ENCODE peak calls at places on chromosomes 2 and 18, in seven cellular contexts. R is spleen, H is mammary epithelial cell, V is thoracic aorta, Z is tibial artery, O is tibial nerve, E is GM23338. D is an unnamed sample. For H3K36me3, the result is how much of the 10 kb centered on the place peaks cover.

GRCh38 chr18:1488957-1489356 is 584.3 kb downstream of the ADCYAP1 start:
- DNase-seq in R (no peak), H (no peak), V (no peak), Z (no peak), O (no peak), E (no peak), D (no peak)

GRCh38 chr2:71299507-71299906 is 32.1 kb upstream of the ZNF638 start:
- DNase-seq in R (no peak), H (peak), V (no peak), Z (no peak), O (peak), E (peak), D (peak)

GRCh38 chr2:206435738-206436137 is 7.6 kb upstream of the ADAM23 start:
- DNase-seq in R (no peak), H (no peak), V (no peak), Z (no peak), O (no peak), E (no peak), D (no peak)

GRCh38 chr2:12400543-12400942 is 316.2 kb upstream of the TRIB2 start:
- DNase-seq in R (no peak), H (no peak), V (no peak), Z (no peak), O (no peak), E (no peak), D (no peak)

GRCh38 chr18:35163736-35164532 is 76.9 kb upstream of the ZNF397 start:
- DNase-seq in R (no peak), H (no peak), V (no peak), Z (no peak), O (no peak), E (no peak), D (no peak)

GRCh38 chr2:73870084-73870483 is 22.7 kb upstream of the ACTG2 start:
- DNase-seq in R (no peak), H (peak), V (peak), Z (peak), O (peak), E (no peak), D (no peak)

GRCh38 chr2:134727385-134727784 is 8.6 kb upstream of the TMEM163 start:
- DNase-seq in R (no peak), H (peak), V (no peak), Z (no peak), O (no peak), E (no peak), D (no peak)

GRCh38 chr2:42064417-42064942 is 16.7 kb downstream of the PKDCC start:
- DNase-seq in R (no peak), H (no peak), V (no peak), Z (no peak), O (no peak), E (no peak), D (no peak)

GRCh38 chr2:170966648-170967396 is 37.8 kb downstream of the GORASP2 start:
- DNase-seq in R (no peak), H (no peak), V (no peak), Z (no peak), O (no peak), E (peak), D (peak)

GRCh38 chr2:1022178-1022577 is 71.5 kb downstream of the SNTG2 start:
- DNase-seq in R (no peak), H (no peak), V (no peak), Z (no peak), O (no peak), E (peak), D (no peak)

GRCh38 chr2:200159366-200159720 is 147.2 kb upstream of the SPATS2L start:
- DNase-seq in R (no peak), H (peak), V (no peak), Z (no peak), O (no peak), E (no peak), D (no peak)

GRCh38 chr2:146949400-146949799 is 895.4 kb upstream of the ACVR2A start:
- DNase-seq in R (no peak), H (no peak), V (no peak), Z (no peak), O (no peak), E (no peak), D (no peak)

GRCh38 chr2:112749755-112750559 is 14.5 kb downstream of the CKAP2L start:
- DNase-seq in R (peak), H (peak), V (no peak), Z (no peak), O (peak), E (peak), D (peak)

GRCh38 chr2:85905187-85905666 is 16.4 kb upstream of the ST3GAL5 start:
- DNase-seq in R (no peak), H (no peak), V (no peak), Z (no peak), O (no peak), E (no peak), D (no peak)

GRCh38 chr2:70956141-70956540 is 20.4 kb downstream of the ATP6V1B1 start:
- DNase-seq in R (no peak), H (no peak), V (no peak), Z (no peak), O (no peak), E (no peak), D (no peak)

GRCh38 chr18:48799724-48800315 is 150.9 kb downstream of the SMAD7 start:
- DNase-seq in R (peak), H (no peak), V (no peak), Z (peak), O (no peak), E (no peak), D (no peak)

GRCh38 chr2:100861340-100861739 is 41.4 kb downstream of the NPAS2 start:
- DNase-seq in R (no peak), H (no peak), V (no peak), Z (no peak), O (no peak), E (no peak), D (no peak)

GRCh38 chr18:70446063-70446462 is 157.2 kb downstream of the SOCS6 start:
- DNase-seq in R (no peak), H (no peak), V (no peak), Z (no peak), O (no peak), E (no peak), D (no peak)

GRCh38 chr2:69715964-69716363 is 26.0 kb upstream of the ANXA4 start:
- DNase-seq in R (no peak), H (no peak), V (no peak), Z (no peak), O (no peak), E (no peak), D (no peak)

GRCh38 chr2:101679801-101680487 is 17.6 kb upstream of the MAP4K4 start:
- DNase-seq in R (no peak), H (no peak), V (no peak), Z (no peak), O (no peak), E (no peak), D (no peak)

GRCh38 chr2:226862623-226863022 is 26.8 kb downstream of the RHBDD1 start:
- DNase-seq in R (no peak), H (no peak), V (no peak), Z (no peak), O (no peak), E (no peak), D (no peak)

GRCh38 chr2:224378087-224379085 is 23.5 kb downstream of the FAM124B start:
- DNase-seq in R (no peak), H (no peak), V (no peak), Z (no peak), O (no peak), E (no peak), D (no peak)

GRCh38 chr2:119772128-119772527 is 12.4 kb downstream of the PTPN4 start:
- DNase-seq in R (no peak), H (peak), V (no peak), Z (no peak), O (no peak), E (no peak), D (no peak)

GRCh38 chr2:179543361-179543901 is 278.8 kb upstream of the SESTD1 start:
- DNase-seq in R (no peak), H (peak), V (no peak), Z (no peak), O (no peak), E (peak), D (no peak)

GRCh38 chr18:54717673-54718435 is 110.4 kb upstream of the RAB27B start:
- DNase-seq in R (peak), H (no peak), V (no peak), Z (no peak), O (no peak), E (peak), D (peak)

GRCh38 chr2:134988994-134989605 is 58.1 kb downstream of the MAP3K19 start:
- DNase-seq in R (no peak), H (peak), V (no peak), Z (no peak), O (no peak), E (peak), D (peak)

GRCh38 chr2:173680574-173680973 is 284.6 kb downstream of the SP3 start:
- DNase-seq in R (no peak), H (no peak), V (no peak), Z (no peak), O (no peak), E (no peak), D (no peak)

GRCh38 chr2:88136817-88137216 is 9.0 kb upstream of the FABP1 start:
- DNase-seq in R (no peak), H (no peak), V (no peak), Z (no peak), O (no peak), E (no peak), D (no peak)

GRCh38 chr2:56017784-56018183 is 94.2 kb upstream of the EFEMP1 start:
- DNase-seq in R (no peak), H (no peak), V (no peak), Z (no peak), O (no peak), E (no peak), D (no peak)

GRCh38 chr2:46118656-46119338 is 178.4 kb upstream of the EPAS1 start:
- DNase-seq in R (no peak), H (no peak), V (no peak), Z (no peak), O (no peak), E (no peak), D (no peak)

GRCh38 chr2:172864182-172864581 is 128.5 kb downstream of the RAPGEF4 start:
- DNase-seq in R (no peak), H (no peak), V (no peak), Z (peak), O (peak), E (peak), D (peak)

GRCh38 chr2:203470371-203470770 is 64.7 kb downstream of the RAPH1 start:
- DNase-seq in R (no peak), H (no peak), V (no peak), Z (no peak), O (no peak), E (peak), D (peak)

GRCh38 chr18:36620801-36621200 is 208.0 kb downstream of the TPGS2 start:
- DNase-seq in R (no peak), H (no peak), V (no peak), Z (no peak), O (no peak), E (no peak), D (no peak)

GRCh38 chr2:170771049-170771937 is 1.1 kb downstream of the ERICH2 start:
- DNase-seq in R (peak), H (peak), V (no peak), Z (peak), O (peak), E (peak), D (no peak)

GRCh38 chr2:233265899-233266431 is 14.5 kb downstream of the ATG16L1 start:
- DNase-seq in R (no peak), H (no peak), V (no peak), Z (no peak), O (no peak), E (no peak), D (no peak)

GRCh38 chr2:173307287-173307686 is 47.4 kb upstream of the CDCA7 start:
- DNase-seq in R (no peak), H (peak), V (no peak), Z (no peak), O (no peak), E (peak), D (peak)

DNA sequence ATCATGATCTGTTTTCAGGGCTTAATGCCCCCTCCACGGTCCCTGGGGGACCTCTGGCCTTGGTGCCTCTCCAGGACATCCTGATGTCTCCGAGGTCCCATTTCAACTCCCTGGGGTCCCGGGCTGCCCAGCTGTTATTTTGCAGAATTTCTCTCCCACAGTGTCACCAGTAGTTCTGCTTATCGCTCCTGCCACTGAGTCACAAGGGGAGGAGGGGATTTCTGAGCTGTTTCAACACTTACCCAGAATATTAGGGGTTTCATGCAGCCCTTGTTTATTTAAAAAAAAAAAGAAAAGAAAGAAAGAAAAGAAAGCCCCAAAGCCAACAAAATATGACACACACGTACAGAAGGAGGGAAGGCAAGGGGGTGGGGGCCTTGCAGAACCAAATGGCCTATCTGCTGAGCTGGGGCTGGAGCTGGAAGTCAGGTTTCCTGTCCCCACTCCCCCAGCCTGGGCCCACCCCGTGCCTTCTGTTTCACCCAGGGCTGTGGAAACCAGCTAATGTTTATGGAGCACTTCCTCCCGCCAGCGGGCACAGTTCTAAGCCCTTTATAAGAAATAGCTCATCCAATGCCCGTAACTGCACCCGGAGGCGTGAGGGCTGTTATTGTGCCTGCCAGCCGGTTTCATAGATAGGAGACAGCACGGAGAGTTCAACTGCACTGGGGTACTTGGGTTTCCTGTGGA is 8.4 kb upstream of the ARID5A start:
- DNase-seq in R (peak), H (no peak), V (peak), Z (peak), O (no peak), E (no peak), D (peak)
- H3K4me3 ChIP-seq in R (peak), H (no peak), V (peak), Z (peak), O (peak), E (peak), D (peak)

GRCh38 chr2:216503697-216504375 is 5.2 kb downstream of the RPL37A start:
- DNase-seq in R (no peak), H (no peak), V (no peak), Z (no peak), O (no peak), E (no peak), D (no peak)
- H3K36me3 ChIP-seq in R (half or more), H (half or more), V (under half), Z (half or more), O (half or more), E (half or more), D (under half)

DNA sequence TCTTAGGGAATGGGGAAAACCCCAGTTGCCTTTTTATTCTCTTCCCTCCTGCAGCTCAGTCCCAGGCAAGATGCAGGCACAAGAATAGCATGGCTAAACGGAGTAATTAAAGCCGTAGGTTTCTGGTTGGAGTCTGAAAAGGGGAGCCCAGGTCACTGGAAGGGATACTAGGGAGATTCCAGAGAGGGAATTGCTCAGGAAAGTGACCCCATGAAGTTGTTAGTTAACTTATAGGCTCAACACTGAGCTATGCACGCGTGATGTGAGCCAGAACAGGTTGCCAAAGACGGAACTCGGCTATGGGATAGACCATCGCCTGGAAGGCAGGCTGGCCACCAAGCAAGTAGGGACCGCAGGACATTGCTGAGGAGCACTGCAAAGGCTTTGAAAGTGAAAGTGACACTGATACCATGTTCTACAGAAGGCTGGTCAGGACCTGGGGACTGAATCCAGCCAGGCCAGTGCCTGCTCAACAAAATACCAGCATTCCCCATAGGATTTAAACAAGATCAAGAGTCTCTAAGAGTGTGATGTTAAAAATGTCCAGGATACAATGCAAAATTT is 7.3 kb downstream of the FARP2 start:
- DNase-seq in R (no peak), H (no peak), V (no peak), Z (no peak), O (no peak), E (no peak), D (no peak)
- H3K4me3 ChIP-seq in R (no peak), H (no peak), V (peak), Z (peak), O (no peak), E (no peak), D (no peak)

GRCh38 chr2:61263848-61264247 is 101.9 kb downstream of the C2orf74 start:
- DNase-seq in R (no peak), H (no peak), V (no peak), Z (no peak), O (no peak), E (no peak), D (no peak)

GRCh38 chr2:61272421-61273070 is 110.6 kb downstream of the C2orf74 start:
- DNase-seq in R (no peak), H (no peak), V (no peak), Z (no peak), O (no peak), E (no peak), D (no peak)

GRCh38 chr2:61266653-61267505 is 104.9 kb downstream of the C2orf74 start:
- DNase-seq in R (no peak), H (no peak), V (no peak), Z (no peak), O (no peak), E (no peak), D (no peak)

GRCh38 chr2:61262699-61263098 is 100.7 kb downstream of the C2orf74 start:
- DNase-seq in R (no peak), H (peak), V (no peak), Z (no peak), O (no peak), E (no peak), D (no peak)

DNA sequence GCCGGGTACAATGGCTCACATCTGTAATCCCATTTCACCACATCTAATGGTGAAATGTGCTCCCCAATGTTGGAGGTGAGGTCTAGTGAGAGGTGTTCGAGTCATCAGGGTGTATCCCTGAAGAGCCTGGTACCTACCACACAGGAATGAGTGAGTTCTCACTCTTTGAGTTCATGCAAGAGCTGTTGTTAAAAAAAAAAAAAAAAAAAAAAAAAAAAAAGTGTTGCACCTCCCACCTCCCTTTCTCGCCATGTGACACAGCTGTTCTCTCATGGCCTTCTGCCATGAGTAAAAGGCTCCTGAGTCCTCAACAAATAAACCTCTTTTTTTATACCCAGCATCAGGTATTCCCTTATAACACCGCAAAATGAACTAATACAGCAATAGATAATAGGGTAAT is 106.3 kb downstream of the C2orf74 start:
- DNase-seq in R (no peak), H (peak), V (no peak), Z (no peak), O (no peak), E (peak), D (no peak)
- H3K36me3 ChIP-seq in R (half or more), H (under half), V (under half), Z (half or more), O (half or more), E (under half), D (under half)

DNA sequence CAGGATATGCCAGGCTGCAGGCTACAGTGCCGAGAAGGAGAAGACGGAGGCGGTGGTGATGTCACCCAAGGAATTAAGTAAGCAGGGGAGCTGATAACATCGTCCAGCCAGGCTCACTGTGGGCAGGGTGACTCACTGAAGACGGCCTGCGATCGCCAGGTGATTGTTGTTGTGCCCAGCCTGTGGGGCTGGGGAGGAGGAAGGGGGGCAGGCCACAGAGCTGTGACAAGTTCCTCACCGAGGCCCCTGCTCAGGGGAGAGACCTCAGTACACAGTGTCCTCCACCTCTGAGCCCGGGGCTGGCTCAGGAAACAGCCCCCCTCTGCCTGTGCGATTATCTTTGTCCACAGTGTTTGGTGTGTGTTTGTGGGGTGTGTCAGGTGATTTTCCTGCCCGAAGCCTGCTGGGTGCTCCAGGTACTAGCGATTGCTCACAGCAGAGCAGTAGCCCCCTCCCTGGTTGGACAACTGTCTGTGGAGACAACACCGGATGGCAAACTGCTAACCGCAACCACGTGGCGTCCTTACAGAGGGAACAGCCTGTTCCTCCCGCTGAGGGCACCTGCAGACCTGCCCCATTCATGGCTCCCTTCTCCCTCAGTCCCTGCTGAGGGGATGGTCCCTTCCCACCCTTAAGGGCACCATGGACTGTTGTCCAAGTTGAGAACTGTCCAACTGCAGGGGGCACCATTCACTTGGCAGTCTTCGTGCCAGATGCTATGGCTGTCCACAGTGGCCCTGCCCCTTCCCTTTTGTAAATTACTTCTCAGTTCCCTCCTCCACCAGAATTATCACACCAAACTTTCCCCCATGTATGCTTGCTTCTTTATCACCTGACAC is 95.1 kb downstream of the ZFP36L2 start:
- DNase-seq in R (peak), H (peak), V (peak), Z (peak), O (peak), E (peak), D (peak)
- H3K4me3 ChIP-seq in R (no peak), H (no peak), V (no peak), Z (no peak), O (no peak), E (no peak), D (no peak)

DNA sequence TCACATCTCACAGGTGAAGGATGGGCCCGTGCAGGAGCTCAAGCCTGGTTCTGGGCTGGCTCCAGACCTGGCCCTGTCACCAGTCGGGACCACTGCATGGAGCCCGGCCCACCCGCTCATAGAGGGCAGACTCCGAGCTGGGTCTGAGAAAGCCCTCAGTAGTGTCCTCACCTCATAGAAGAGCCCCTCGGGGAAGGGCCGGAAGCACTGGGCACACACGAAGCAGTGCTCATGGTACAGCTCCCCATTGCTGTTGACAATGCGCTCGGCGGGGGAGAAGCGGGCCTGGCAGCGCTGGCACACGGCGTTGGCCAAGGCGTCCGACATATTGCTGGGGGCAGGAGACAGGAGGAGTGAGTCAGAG is 11.3 kb downstream of the GPR17 start:
- DNase-seq in R (peak), H (no peak), V (no peak), Z (peak), O (no peak), E (no peak), D (no peak)
- H3K36me3 ChIP-seq in R (under half), H (under half), V (under half), Z (under half), O (under half), E (under half), D (under half)

GRCh38 chr2:191499874-191500565 is 177.9 kb upstream of the NABP1 start:
- DNase-seq in R (no peak), H (no peak), V (no peak), Z (no peak), O (no peak), E (no peak), D (no peak)
- H3K4me3 ChIP-seq in R (no peak), H (no peak), V (no peak), Z (no peak), O (no peak), E (no peak), D (no peak)

D was measured in H7.